ENCODE peak calls at places on chromosomes 13 and 19, in four cellular contexts. One of them, this sample, is unnamed.
A peak's percentile ranks its signal among the peaks of the same experiment; 100 is the strongest.

GRCh38 chr13:44819245-44819644 is 170.0 kb downstream of the NUFIP1 start:
- DNase-seq in stimulated activated CD8-positive, alpha-beta memory T cell treated with anti-CD3 and anti-CD28 coated beads, Interleukin-7, amount 100 ng/mL, for 24 hours: no peak
- DNase-seq in activated gamma-delta T cell: no peak
- DNase-seq in foreskin fibroblast: peak; percentile 65
- DNase-seq in this sample: peak; percentile 72

GRCh38 chr19:39679056-39679790 is 23.5 kb downstream of the LGALS16 start:
- DNase-seq in activated gamma-delta T cell: no peak
- DNase-seq in foreskin fibroblast: no peak
- DNase-seq in stimulated activated CD8-positive, alpha-beta memory T cell treated with anti-CD3 and anti-CD28 coated beads, Interleukin-7, amount 100 ng/mL, for 24 hours: no peak
- DNase-seq in this sample: no peak

GRCh38 chr19:38264486-38265212 is at the start of gene SPINT2:
- DNase-seq in stimulated activated CD8-positive, alpha-beta memory T cell treated with anti-CD3 and anti-CD28 coated beads, Interleukin-7, amount 100 ng/mL, for 24 hours: no peak
- DNase-seq in foreskin fibroblast: no peak
- DNase-seq in activated gamma-delta T cell: no peak
- DNase-seq in this sample: no peak

GRCh38 chr19:39341122-39341719 is 1.0 kb upstream of the SAMD4B start:
- DNase-seq in stimulated activated CD8-positive, alpha-beta memory T cell treated with anti-CD3 and anti-CD28 coated beads, Interleukin-7, amount 100 ng/mL, for 24 hours: no peak
- DNase-seq in activated gamma-delta T cell: no peak
- DNase-seq in foreskin fibroblast: no peak
- DNase-seq in this sample: no peak

GRCh38 chr19:18915639-18916038 is 3.5 kb downstream of the COPE start:
- DNase-seq in foreskin fibroblast: peak; percentile 49
- DNase-seq in activated gamma-delta T cell: no peak
- DNase-seq in stimulated activated CD8-positive, alpha-beta memory T cell treated with anti-CD3 and anti-CD28 coated beads, Interleukin-7, amount 100 ng/mL, for 24 hours: no peak
- DNase-seq in this sample: peak; percentile 48

GRCh38 chr13:43331676-43332075 is 308.3 kb downstream of the DNAJC15 start:
- DNase-seq in foreskin fibroblast: no peak
- DNase-seq in stimulated activated CD8-positive, alpha-beta memory T cell treated with anti-CD3 and anti-CD28 coated beads, Interleukin-7, amount 100 ng/mL, for 24 hours: no peak
- DNase-seq in activated gamma-delta T cell: no peak
- DNase-seq in this sample: peak; percentile 37

GRCh38 chr13:83798731-83799130 is 83.5 kb downstream of the SLITRK1 start:
- DNase-seq in activated gamma-delta T cell: no peak
- DNase-seq in foreskin fibroblast: no peak
- DNase-seq in stimulated activated CD8-positive, alpha-beta memory T cell treated with anti-CD3 and anti-CD28 coated beads, Interleukin-7, amount 100 ng/mL, for 24 hours: no peak
- DNase-seq in this sample: peak; percentile 45

GRCh38 chr13:98778749-98779148 is 26.3 kb upstream of the SLC15A1 start:
- DNase-seq in foreskin fibroblast: no peak
- DNase-seq in stimulated activated CD8-positive, alpha-beta memory T cell treated with anti-CD3 and anti-CD28 coated beads, Interleukin-7, amount 100 ng/mL, for 24 hours: no peak
- DNase-seq in activated gamma-delta T cell: no peak
- DNase-seq in this sample: no peak

GRCh38 chr13:99629641-99630040 is 128.4 kb downstream of the TM9SF2 start:
- DNase-seq in foreskin fibroblast: no peak
- DNase-seq in stimulated activated CD8-positive, alpha-beta memory T cell treated with anti-CD3 and anti-CD28 coated beads, Interleukin-7, amount 100 ng/mL, for 24 hours: no peak
- DNase-seq in activated gamma-delta T cell: no peak
- DNase-seq in this sample: no peak

GRCh38 chr19:17949956-17950309 is 17.0 kb upstream of the KCNN1 start:
- DNase-seq in foreskin fibroblast: no peak
- DNase-seq in activated gamma-delta T cell: no peak
- DNase-seq in stimulated activated CD8-positive, alpha-beta memory T cell treated with anti-CD3 and anti-CD28 coated beads, Interleukin-7, amount 100 ng/mL, for 24 hours: no peak
- DNase-seq in this sample: no peak

GRCh38 chr19:38877781-38878574 is at the start of gene RINL:
- DNase-seq in stimulated activated CD8-positive, alpha-beta memory T cell treated with anti-CD3 and anti-CD28 coated beads, Interleukin-7, amount 100 ng/mL, for 24 hours: no peak
- DNase-seq in activated gamma-delta T cell: no peak
- DNase-seq in foreskin fibroblast: no peak
- DNase-seq in this sample: no peak

GRCh38 chr13:44293908-44294735 is 79.5 kb upstream of the SERP2 start:
- DNase-seq in activated gamma-delta T cell: no peak
- DNase-seq in foreskin fibroblast: peak; percentile 49
- DNase-seq in stimulated activated CD8-positive, alpha-beta memory T cell treated with anti-CD3 and anti-CD28 coated beads, Interleukin-7, amount 100 ng/mL, for 24 hours: no peak
- DNase-seq in this sample: peak; percentile 57

GRCh38 chr19:28948531-28948930 is 264.4 kb downstream of the UQCRFS1 start:
- DNase-seq in foreskin fibroblast: no peak
- DNase-seq in activated gamma-delta T cell: no peak
- DNase-seq in stimulated activated CD8-positive, alpha-beta memory T cell treated with anti-CD3 and anti-CD28 coated beads, Interleukin-7, amount 100 ng/mL, for 24 hours: no peak
- DNase-seq in this sample: peak; percentile 52

GRCh38 chr19:45446295-45446694 is 21.5 kb upstream of the FOSB start:
- DNase-seq in stimulated activated CD8-positive, alpha-beta memory T cell treated with anti-CD3 and anti-CD28 coated beads, Interleukin-7, amount 100 ng/mL, for 24 hours: no peak
- DNase-seq in foreskin fibroblast: no peak
- DNase-seq in activated gamma-delta T cell: no peak
- DNase-seq in this sample: peak; percentile 55

GRCh38 chr13:34738251-34739170 is 203.6 kb upstream of the NBEA start:
- DNase-seq in activated gamma-delta T cell: no peak
- DNase-seq in stimulated activated CD8-positive, alpha-beta memory T cell treated with anti-CD3 and anti-CD28 coated beads, Interleukin-7, amount 100 ng/mL, for 24 hours: no peak
- DNase-seq in foreskin fibroblast: no peak
- DNase-seq in this sample: no peak

GRCh38 chr13:45231722-45232121 is 30.9 kb upstream of the KCTD4 start:
- DNase-seq in stimulated activated CD8-positive, alpha-beta memory T cell treated with anti-CD3 and anti-CD28 coated beads, Interleukin-7, amount 100 ng/mL, for 24 hours: no peak
- DNase-seq in foreskin fibroblast: no peak
- DNase-seq in activated gamma-delta T cell: no peak
- DNase-seq in this sample: peak; percentile 50

GRCh38 chr13:97976551-97977375 is 23.3 kb downstream of the IPO5 start:
- DNase-seq in stimulated activated CD8-positive, alpha-beta memory T cell treated with anti-CD3 and anti-CD28 coated beads, Interleukin-7, amount 100 ng/mL, for 24 hours: peak; percentile 7
- DNase-seq in activated gamma-delta T cell: peak; percentile 48
- DNase-seq in foreskin fibroblast: no peak
- DNase-seq in this sample: peak; percentile 29

GRCh38 chr13:30735025-30735967 is at the start of gene ALOX5AP:
- DNase-seq in activated gamma-delta T cell: no peak
- DNase-seq in stimulated activated CD8-positive, alpha-beta memory T cell treated with anti-CD3 and anti-CD28 coated beads, Interleukin-7, amount 100 ng/mL, for 24 hours: no peak
- DNase-seq in foreskin fibroblast: no peak
- DNase-seq in this sample: no peak

GRCh38 chr19:4066176-4066606 is 508 bp downstream of the ZBTB7A start:
- DNase-seq in activated gamma-delta T cell: no peak
- DNase-seq in foreskin fibroblast: no peak
- DNase-seq in stimulated activated CD8-positive, alpha-beta memory T cell treated with anti-CD3 and anti-CD28 coated beads, Interleukin-7, amount 100 ng/mL, for 24 hours: no peak
- DNase-seq in this sample: no peak

GRCh38 chr13:114151031-114151430 is 18.6 kb upstream of the RASA3 start:
- DNase-seq in stimulated activated CD8-positive, alpha-beta memory T cell treated with anti-CD3 and anti-CD28 coated beads, Interleukin-7, amount 100 ng/mL, for 24 hours: no peak
- DNase-seq in activated gamma-delta T cell: no peak
- DNase-seq in foreskin fibroblast: no peak
- DNase-seq in this sample: no peak

GRCh38 chr13:34667356-34668218 is 274.5 kb upstream of the NBEA start:
- DNase-seq in foreskin fibroblast: no peak
- DNase-seq in stimulated activated CD8-positive, alpha-beta memory T cell treated with anti-CD3 and anti-CD28 coated beads, Interleukin-7, amount 100 ng/mL, for 24 hours: no peak
- DNase-seq in activated gamma-delta T cell: no peak
- DNase-seq in this sample: no peak

GRCh38 chr13:41546372-41547252 is 89.3 kb downstream of the RGCC start:
- DNase-seq in stimulated activated CD8-positive, alpha-beta memory T cell treated with anti-CD3 and anti-CD28 coated beads, Interleukin-7, amount 100 ng/mL, for 24 hours: no peak
- DNase-seq in foreskin fibroblast: peak; percentile 78
- DNase-seq in activated gamma-delta T cell: no peak
- DNase-seq in this sample: peak; percentile 90

GRCh38 chr19:35642798-35643254 is 1.3 kb downstream of the ETV2 start:
- DNase-seq in activated gamma-delta T cell: no peak
- DNase-seq in foreskin fibroblast: no peak
- DNase-seq in stimulated activated CD8-positive, alpha-beta memory T cell treated with anti-CD3 and anti-CD28 coated beads, Interleukin-7, amount 100 ng/mL, for 24 hours: no peak
- DNase-seq in this sample: no peak